ENCODE peak calls at places on chromosomes 11 and 22, in seven cellular contexts. R, U, P, G, H, Y and A are unnamed samples.

GRCh38 chr22:48709453-48709852 is 1118.2 kb downstream of the BRD1 start:
- DNase-seq in R (no peak), U (no peak), P (no peak), G (no peak), H (no peak), Y (no peak), A (no peak)

GRCh38 chr22:38513063-38513462 is 7.0 kb upstream of the DDX17 start:
- DNase-seq in R (no peak), U (no peak), P (no peak), G (no peak), H (no peak), Y (peak; percentile 65), A (no peak)

GRCh38 chr11:93652161-93652597 is 9.3 kb upstream of the CEP295 start:
- DNase-seq in R (peak; percentile 53), U (peak; percentile 65), P (peak; percentile 32), G (no peak), H (no peak), Y (peak; percentile 44), A (no peak)

GRCh38 chr11:45142241-45142885 is 4.1 kb upstream of the PRDM11 start:
- DNase-seq in R (no peak), U (no peak), P (no peak), G (peak; percentile 21), H (no peak), Y (no peak), A (no peak)

GRCh38 chr22:46851941-46852340 is 89.5 kb downstream of the TBC1D22A start:
- DNase-seq in R (peak; percentile 12), U (no peak), P (no peak), G (no peak), H (no peak), Y (no peak), A (no peak)

GRCh38 chr11:115066111-115066660 is 387.9 kb downstream of the NXPE2 start:
- DNase-seq in R (no peak), U (no peak), P (no peak), G (no peak), H (no peak), Y (no peak), A (no peak)

GRCh38 chr11:125564357-125564756 is 4.9 kb upstream of the EI24 start:
- DNase-seq in R (no peak), U (no peak), P (no peak), G (peak; percentile 43), H (no peak), Y (no peak), A (no peak)

GRCh38 chr11:74185695-74186094 is 14.6 kb downstream of the PPME1 start:
- DNase-seq in R (peak; percentile 56), U (no peak), P (no peak), G (no peak), H (no peak), Y (no peak), A (no peak)

GRCh38 chr11:130650456-130651068 is 202.1 kb downstream of the ADAMTS15 start:
- DNase-seq in R (no peak), U (no peak), P (no peak), G (no peak), H (no peak), Y (no peak), A (no peak)

GRCh38 chr11:46635557-46636139 is 18.3 kb downstream of the ATG13 start:
- DNase-seq in R (no peak), U (no peak), P (no peak), G (no peak), H (no peak), Y (no peak), A (no peak)

GRCh38 chr22:19036229-19036522 is 86.0 kb downstream of the DGCR2 start:
- DNase-seq in R (no peak), U (no peak), P (no peak), G (no peak), H (no peak), Y (no peak), A (no peak)

GRCh38 chr11:43933608-43934358 is 8.7 kb upstream of the C11orf96 start:
- DNase-seq in R (no peak), U (no peak), P (no peak), G (no peak), H (no peak), Y (no peak), A (no peak)

GRCh38 chr11:60345489-60345888 is 18.4 kb downstream of the MS4A6E start:
- DNase-seq in R (no peak), U (no peak), P (peak; percentile 33), G (peak; percentile 46), H (peak; percentile 61), Y (peak; percentile 59), A (peak; percentile 19)

GRCh38 chr22:23132376-23133091 is 9.3 kb downstream of the RSPH14 start:
- DNase-seq in R (no peak), U (no peak), P (no peak), G (no peak), H (no peak), Y (no peak), A (no peak)

GRCh38 chr11:128260398-128260797 is 327.0 kb downstream of the ETS1 start:
- DNase-seq in R (no peak), U (no peak), P (no peak), G (no peak), H (no peak), Y (no peak), A (no peak)

GRCh38 chr11:27698872-27699241 is 1.4 kb downstream of the BDNF start:
- DNase-seq in R (peak; percentile 49), U (peak; percentile 57), P (peak; percentile 77), G (peak; percentile 74), H (peak; percentile 78), Y (peak; percentile 94), A (peak; percentile 78)
- H3K27ac ChIP-seq in R (no peak overlapping the region), U (no peak overlapping the region), P (no peak overlapping the region), G (no peak overlapping the region), H (no peak overlapping the region), Y (no peak overlapping the region), A (peak overlapping the region; percentile 50)

GRCh38 chr11:1570531-1570895 is 1.6 kb downstream of the DUSP8 start:
- DNase-seq in R (no peak), U (no peak), P (no peak), G (no peak), H (no peak), Y (no peak), A (no peak)
- H3K27ac ChIP-seq in R (no peak overlapping the region), U (peak overlapping the region; percentile 80), P (peak overlapping the region; percentile 78), G (no peak overlapping the region), H (no peak overlapping the region), Y (no peak overlapping the region), A (peak overlapping the region; percentile 88)

DNA sequence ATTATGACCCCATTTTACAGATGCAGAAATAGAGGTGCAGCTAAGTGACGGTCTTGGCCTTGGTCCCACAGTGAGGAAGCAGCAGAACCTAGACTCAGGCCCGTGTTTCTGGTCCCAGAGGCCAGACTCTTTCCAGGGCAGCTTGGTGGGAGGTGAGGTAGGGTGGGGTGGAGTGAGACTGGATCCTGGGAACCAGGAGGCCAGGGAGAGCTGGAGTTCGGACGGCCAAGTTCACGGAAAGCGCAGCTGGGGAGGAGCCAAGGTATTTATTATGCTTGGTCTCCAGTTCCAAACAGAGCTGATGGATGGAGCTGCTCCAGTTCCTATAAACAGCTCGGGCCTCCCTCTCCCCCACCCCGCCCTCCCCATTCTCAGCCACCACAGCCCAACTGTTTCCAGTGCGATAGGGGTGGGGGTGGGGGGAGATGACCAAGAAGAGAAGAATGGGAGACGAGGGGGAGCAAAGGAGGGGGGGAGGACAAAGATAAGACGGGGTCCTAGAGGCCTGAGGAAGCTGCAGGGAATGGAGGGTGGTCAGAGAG is 16.2 kb downstream of the LRRC32 start:
- DNase-seq in R (no peak), U (peak; percentile 38), P (no peak), G (peak; percentile 24), H (no peak), Y (peak; percentile 48), A (peak; percentile 58)
- H3K27ac ChIP-seq in R (no peak overlapping the region), U (peak overlapping the region; percentile 34), P (peak overlapping the region; percentile 48), G (peak overlapping the region; percentile 47), H (peak overlapping the region; percentile 64), Y (no peak overlapping the region), A (peak overlapping the region; percentile 85)

DNA sequence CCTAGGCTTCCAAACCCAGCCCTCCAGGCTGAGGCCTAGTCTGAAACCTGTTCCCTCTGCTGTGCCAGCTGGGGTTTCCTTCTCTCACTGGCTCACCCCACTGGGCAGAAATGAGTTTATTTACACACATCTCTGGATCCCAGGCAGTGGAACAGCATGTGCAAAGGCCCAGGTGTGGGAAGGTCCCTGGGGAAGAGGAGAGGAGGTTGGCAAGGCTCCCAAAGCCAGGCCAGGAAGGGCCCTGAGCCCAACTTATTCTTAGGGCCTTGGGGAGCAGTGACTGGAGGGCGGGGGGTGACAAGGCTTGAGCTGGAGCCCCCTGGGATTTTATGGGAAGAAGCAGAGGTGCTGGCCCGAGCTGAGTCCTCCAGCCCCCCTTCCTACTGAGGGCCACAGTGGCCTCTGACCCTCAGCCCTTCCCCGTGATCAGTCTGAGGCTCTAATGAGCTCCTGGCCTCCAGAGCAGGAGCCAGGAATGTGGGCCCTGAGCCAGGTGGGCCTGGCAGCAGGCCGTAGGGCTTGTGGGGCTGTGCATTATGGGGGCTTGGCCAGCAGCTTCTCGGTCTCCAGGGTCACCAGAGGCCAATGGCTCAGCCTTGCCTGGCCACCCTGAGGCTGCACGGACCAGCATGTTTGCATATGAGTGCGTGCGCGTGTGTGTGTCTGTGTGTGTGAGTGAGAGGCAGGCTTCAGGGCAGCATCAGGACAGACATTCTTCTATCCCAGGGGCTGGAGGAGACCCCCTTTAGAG is 2.9 kb downstream of the MYO7A start:
- DNase-seq in R (no peak), U (peak; percentile 48), P (peak; percentile 53), G (peak; percentile 60), H (no peak), Y (no peak), A (peak; percentile 82)
- H3K27ac ChIP-seq in R (no peak overlapping the region), U (no peak overlapping the region), P (peak overlapping the region; percentile 47), G (no peak overlapping the region), H (no peak overlapping the region), Y (no peak overlapping the region), A (no peak overlapping the region)

GRCh38 chr22:41273128-41273527 is 12.9 kb downstream of the RANGAP1 start:
- DNase-seq in R (peak; percentile 12), U (no peak), P (no peak), G (no peak), H (no peak), Y (no peak), A (no peak)
- H3K27ac ChIP-seq in R (no peak overlapping the region), U (no peak overlapping the region), P (no peak overlapping the region), G (no peak overlapping the region), H (no peak overlapping the region), Y (no peak overlapping the region), A (no peak overlapping the region)

GRCh38 chr11:104761511-104761910 is 136.7 kb downstream of the CASP12 start:
- DNase-seq in R (no peak), U (no peak), P (no peak), G (no peak), H (no peak), Y (no peak), A (no peak)

GRCh38 chr11:104764718-104765045 is 133.6 kb downstream of the CASP12 start:
- DNase-seq in R (no peak), U (no peak), P (no peak), G (no peak), H (no peak), Y (no peak), A (no peak)

GRCh38 chr11:104763930-104764717 is 134.1 kb downstream of the CASP12 start:
- DNase-seq in R (no peak), U (no peak), P (no peak), G (no peak), H (no peak), Y (no peak), A (no peak)

GRCh38 chr11:104765401-104765800 is 132.9 kb downstream of the CASP12 start:
- DNase-seq in R (no peak), U (no peak), P (no peak), G (no peak), H (no peak), Y (no peak), A (no peak)

GRCh38 chr11:104759464-104759863 is 138.8 kb downstream of the CASP12 start:
- DNase-seq in R (no peak), U (no peak), P (no peak), G (no peak), H (no peak), Y (no peak), A (no peak)
- H3K27ac ChIP-seq in R (no peak overlapping the region), U (no peak overlapping the region), P (no peak overlapping the region), G (no peak overlapping the region), H (no peak overlapping the region), Y (no peak overlapping the region), A (no peak overlapping the region)

GRCh38 chr11:109698237-109698636 is 276.2 kb downstream of the C11orf87 start:
- DNase-seq in R (no peak), U (no peak), P (no peak), G (no peak), H (no peak), Y (no peak), A (no peak)
- H3K27ac ChIP-seq in R (no peak overlapping the region), U (no peak overlapping the region), P (no peak overlapping the region), G (no peak overlapping the region), H (no peak overlapping the region), Y (no peak overlapping the region), A (no peak overlapping the region)